ENCODE peak calls at places on chromosomes 3 and 15, in five cellular contexts. Y, U, Z, D and F are unnamed samples. For H3K4me1, the result is how much of the 10 kb centered on the place peaks cover.

GRCh38 chr3:106792716-106793115 is 584.5 kb upstream of the CCDC54 start:
- DNase-seq in Y (no peak), U (no peak), Z (no peak), D (no peak), F (no peak)

GRCh38 chr15:61051570-61052031 is 177.5 kb downstream of the RORA start:
- DNase-seq in Y (peak), U (peak), Z (no peak), D (peak), F (peak)

GRCh38 chr15:29687204-29687768 is 135.0 kb downstream of the TJP1 start:
- DNase-seq in Y (no peak), U (peak), Z (no peak), D (no peak), F (no peak)

GRCh38 chr3:64166584-64167155 is 58.6 kb downstream of the PRICKLE2 start:
- DNase-seq in Y (peak), U (no peak), Z (no peak), D (no peak), F (no peak)

GRCh38 chr15:80599359-80599758 is 95.8 kb upstream of the ABHD17C start:
- DNase-seq in Y (no peak), U (no peak), Z (no peak), D (no peak), F (no peak)

GRCh38 chr3:150296966-150297365 is 111.1 kb upstream of the TSC22D2 start:
- DNase-seq in Y (peak), U (no peak), Z (no peak), D (no peak), F (no peak)

GRCh38 chr3:113174806-113175490 is 36.4 kb upstream of the BOC start:
- DNase-seq in Y (no peak), U (no peak), Z (no peak), D (no peak), F (no peak)

GRCh38 chr3:4766716-4767499 is 212.3 kb upstream of the BHLHE40 start:
- DNase-seq in Y (no peak), U (no peak), Z (no peak), D (no peak), F (no peak)

GRCh38 chr3:184697845-184698244 is 14.0 kb downstream of the MAGEF1 start:
- DNase-seq in Y (no peak), U (no peak), Z (no peak), D (no peak), F (no peak)

GRCh38 chr3:172194702-172195392 is 155.5 kb downstream of the FNDC3B start:
- DNase-seq in Y (peak), U (no peak), Z (no peak), D (no peak), F (no peak)

GRCh38 chr3:126100688-126101301 is 16.9 kb upstream of the SLC41A3 start:
- DNase-seq in Y (no peak), U (no peak), Z (no peak), D (peak), F (peak)

GRCh38 chr15:50607129-50607528 is 60.7 kb upstream of the USP50 start:
- DNase-seq in Y (no peak), U (no peak), Z (no peak), D (no peak), F (no peak)

GRCh38 chr3:131350506-131350905 is 31.1 kb upstream of the NUDT16 start:
- DNase-seq in Y (no peak), U (no peak), Z (no peak), D (no peak), F (no peak)

GRCh38 chr3:170741756-170742530 is 128.1 kb downstream of the RPL22L1 start:
- DNase-seq in Y (no peak), U (no peak), Z (no peak), D (no peak), F (no peak)

GRCh38 chr15:90106522-90107117 is 4.4 kb upstream of the IDH2 start:
- DNase-seq in Y (no peak), U (peak), Z (no peak), D (peak), F (no peak)

GRCh38 chr15:44719293-44719999 is 8.1 kb downstream of the B2M start:
- DNase-seq in Y (peak), U (no peak), Z (peak), D (no peak), F (no peak)

DNA sequence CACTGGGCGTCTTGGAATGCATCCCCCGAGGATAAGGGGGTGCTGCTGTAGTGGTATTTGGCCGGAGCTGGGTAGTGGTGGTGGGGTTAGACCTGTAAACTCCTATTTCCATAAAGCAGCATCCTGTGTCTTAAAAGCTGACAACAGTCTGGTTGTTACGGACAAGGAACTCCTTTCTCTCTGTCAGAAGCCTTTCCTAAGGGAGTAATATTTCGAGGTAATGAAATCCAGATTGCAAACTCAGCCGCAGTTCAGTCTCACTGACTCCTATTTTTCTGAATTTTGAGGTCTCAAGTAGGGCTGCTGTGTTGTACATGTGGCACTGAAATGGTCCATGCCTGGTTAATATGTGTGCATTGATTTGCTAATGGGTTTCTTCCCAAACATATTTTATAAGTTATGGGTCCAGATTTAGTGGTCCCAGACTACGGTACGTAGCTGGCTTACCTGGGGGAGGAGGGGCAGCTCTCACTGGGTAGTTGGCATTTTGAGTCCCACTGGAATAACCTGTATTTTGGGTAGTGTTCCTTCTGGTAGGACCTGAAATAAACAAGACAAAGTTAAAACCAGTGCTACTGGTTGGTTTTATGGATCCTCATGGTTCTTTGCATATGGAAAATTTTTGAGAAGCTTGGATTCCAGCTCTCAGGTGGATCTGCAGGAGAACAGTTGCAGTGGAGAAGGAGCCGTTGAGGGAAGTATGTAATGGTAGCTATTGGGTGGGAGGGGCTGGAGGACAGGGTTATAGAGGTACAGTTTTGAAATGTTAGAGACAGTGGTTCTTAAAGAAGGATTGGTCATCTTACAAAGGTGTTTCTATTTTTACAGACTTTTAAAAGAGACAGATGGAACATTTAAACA is 48.6 kb upstream of the LDHAL6B start:
- DNase-seq in Y (no peak), U (no peak), Z (no peak), D (no peak), F (no peak)
- H3K27ac ChIP-seq in Y (no peak), U (no peak), Z (no peak), D (no peak), F (no peak)

GRCh38 chr3:162170581-162170980 is 674.0 kb downstream of the OTOL1 start:
- DNase-seq in Y (no peak), U (no peak), Z (no peak), D (no peak), F (no peak)
- H3K4me3 ChIP-seq in Y (no peak), U (no peak), Z (no peak), D (no peak), F (no peak)

DNA sequence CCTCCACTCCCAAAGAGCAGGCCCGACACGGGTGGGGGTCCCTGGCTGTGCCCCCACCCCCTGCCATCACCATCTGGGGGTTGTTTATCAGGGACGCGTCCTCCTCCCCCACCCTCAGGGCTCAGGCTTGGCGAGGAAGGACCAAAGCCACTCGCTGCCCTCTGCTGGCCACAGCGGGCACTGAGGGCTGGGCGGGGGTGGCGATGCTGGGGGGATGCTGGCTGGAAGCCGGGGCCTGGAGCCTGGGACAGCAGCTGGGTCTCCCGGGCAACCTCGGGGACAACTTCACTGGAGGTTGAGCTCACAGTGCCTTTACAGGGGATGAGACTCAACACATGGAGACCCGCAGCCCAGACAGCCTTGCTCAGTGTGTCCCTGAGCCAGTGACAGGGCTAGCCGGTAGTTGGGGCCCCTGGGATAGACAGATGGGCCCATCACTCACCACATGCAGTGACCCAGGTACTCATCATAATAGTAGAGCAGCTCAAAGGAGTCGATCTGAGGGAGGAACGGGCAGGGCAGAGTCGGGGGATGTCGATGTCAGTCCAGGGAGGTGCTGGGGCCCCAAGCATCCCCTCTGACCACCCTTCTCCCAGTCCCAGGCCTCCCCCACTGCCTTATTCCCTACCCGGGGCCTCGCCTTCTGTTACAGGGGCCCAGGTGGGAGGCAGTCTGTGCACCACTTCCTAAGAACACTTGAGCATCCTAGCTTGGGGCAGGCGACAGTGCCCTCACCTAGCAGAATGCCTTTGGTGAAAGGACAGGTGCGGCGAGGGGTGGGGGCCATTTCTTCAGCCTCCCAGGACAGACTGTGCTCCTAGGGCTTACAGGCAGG is 5.9 kb upstream of the CALML4 start:
- DNase-seq in Y (peak), U (peak), Z (peak), D (peak), F (peak)
- H3K4me1 ChIP-seq in Y (under half), U (under half), Z (under half), D (under half), F (under half)

DNA sequence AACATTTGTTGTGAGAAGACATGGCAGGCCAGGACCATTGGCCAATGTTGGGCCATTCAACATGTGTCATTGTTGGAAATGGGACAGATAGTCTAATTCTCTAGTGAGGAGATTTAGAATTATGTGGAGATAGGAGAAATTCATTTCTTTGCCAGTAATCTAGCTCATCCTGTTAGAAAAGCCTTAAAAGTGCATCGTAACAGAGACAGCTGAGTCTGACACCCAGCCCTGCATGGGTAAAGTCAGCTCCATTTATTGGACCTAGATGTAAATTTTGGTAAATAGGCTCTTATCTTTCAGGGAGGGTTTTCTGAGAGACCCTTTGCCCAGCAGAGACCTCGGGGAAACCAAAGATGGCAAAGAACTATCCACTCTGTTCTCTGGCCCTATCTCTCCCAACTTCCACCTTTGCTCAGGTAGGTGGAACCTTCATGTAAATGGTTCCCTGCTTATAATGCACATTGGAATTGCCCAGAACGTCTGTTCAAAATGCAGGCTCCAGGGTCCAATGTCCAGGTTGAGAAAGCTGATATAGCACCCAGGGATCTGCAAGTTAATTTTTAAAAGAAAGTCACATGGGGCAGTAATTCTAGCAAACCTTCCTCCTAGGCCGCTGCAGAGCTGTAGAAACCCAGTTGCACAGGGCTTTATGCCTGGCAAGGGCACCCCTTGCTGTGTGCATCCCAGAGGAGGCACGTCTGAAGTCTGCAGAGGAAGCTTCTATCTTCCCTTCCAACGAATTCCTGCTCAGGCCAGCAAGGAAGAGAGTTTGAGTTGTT is 365.9 kb upstream of the PROK2 start:
- DNase-seq in Y (no peak), U (peak), Z (no peak), D (no peak), F (no peak)
- H3K27ac ChIP-seq in Y (no peak), U (peak), Z (no peak), D (no peak), F (no peak)

DNA sequence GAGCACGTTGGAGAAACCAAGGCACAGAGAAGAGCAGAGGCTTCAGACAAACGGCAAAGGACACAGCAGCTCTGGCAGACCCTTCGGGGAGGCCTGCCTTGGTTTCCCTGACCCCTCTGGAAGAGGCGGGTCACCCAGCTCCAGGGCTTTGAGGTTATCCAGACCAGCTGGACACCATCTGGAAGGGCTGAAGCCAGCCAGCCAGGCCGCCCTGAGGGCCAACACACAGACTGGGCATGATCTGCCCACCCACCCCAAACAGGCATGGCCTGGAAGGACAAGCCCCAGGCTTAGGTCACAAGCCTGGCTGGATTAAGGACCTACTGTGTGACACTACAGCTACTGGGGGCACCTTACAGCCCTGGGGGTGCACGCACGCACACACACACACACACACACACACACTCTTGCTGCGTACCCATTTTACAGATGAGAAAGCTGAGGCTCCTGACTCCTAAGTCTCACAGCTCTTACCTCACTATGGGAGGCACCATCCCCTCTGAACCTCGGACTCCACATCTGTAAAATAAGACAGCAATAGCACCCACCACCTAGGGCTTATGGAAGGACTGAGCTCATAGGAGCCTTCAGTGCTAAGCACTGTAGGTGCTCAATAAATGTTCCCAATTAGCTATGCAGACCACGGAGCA is 10.8 kb downstream of the PLXND1 start:
- DNase-seq in Y (no peak), U (no peak), Z (no peak), D (no peak), F (peak)
- H3K4me3 ChIP-seq in Y (no peak), U (no peak), Z (no peak), D (no peak), F (no peak)

GRCh38 chr3:98745718-98746117 is 17.4 kb upstream of the ST3GAL6 start:
- DNase-seq in Y (no peak), U (no peak), Z (no peak), D (no peak), F (no peak)

GRCh38 chr3:98746882-98747281 is 16.3 kb upstream of the ST3GAL6 start:
- DNase-seq in Y (no peak), U (no peak), Z (no peak), D (no peak), F (no peak)

GRCh38 chr3:98744283-98744682 is 18.9 kb upstream of the ST3GAL6 start:
- DNase-seq in Y (no peak), U (no peak), Z (no peak), D (no peak), F (no peak)

GRCh38 chr3:98743071-98743470 is 20.1 kb upstream of the ST3GAL6 start:
- DNase-seq in Y (no peak), U (no peak), Z (no peak), D (no peak), F (no peak)

DNA sequence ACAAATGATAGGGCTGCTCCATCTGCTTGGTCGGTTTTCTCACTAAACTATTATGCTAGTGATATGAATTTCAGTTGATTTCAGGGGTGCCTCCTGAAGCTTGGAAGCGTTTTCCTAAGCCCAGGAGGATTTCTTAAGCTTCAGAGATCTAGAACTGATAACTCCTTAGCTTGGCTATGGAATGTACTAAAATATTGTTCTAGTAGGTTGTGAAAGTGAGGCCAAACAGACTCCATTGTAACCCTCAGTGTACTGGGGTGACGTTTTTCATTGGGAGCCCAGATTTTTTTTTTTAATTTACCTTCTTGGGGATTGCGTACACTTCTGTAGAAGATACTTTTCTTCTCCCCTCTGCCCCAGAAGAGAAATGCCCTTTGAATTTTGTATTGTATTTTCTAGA is 17.0 kb upstream of the ST3GAL6 start:
- DNase-seq in Y (no peak), U (no peak), Z (no peak), D (no peak), F (no peak)
- H3K4me1 ChIP-seq in Y (under half), U (under half), Z (under half), D (under half), F (under half)

DNA sequence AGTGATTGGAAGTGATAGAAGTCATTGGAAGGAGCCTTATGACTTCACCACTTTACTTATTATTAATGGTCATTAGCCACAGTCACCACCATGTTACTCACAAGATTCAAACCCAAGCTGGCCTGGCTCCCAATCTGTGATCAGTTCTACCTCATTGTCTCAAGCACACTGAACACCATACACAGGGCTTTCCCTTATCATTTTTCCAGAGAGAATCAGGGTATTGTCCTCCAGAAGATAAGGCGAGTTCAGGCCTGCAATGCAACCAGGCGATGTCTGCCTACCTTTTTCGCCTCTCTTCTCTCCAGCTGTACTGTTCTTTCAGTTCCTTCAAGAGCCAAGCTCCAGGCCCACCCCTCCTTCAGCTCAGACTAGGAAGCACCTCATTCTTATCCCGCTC is 24.9 kb downstream of the EMC7 start:
- DNase-seq in Y (no peak), U (no peak), Z (no peak), D (no peak), F (no peak)
- H3K27ac ChIP-seq in Y (no peak), U (no peak), Z (no peak), D (no peak), F (no peak)

GRCh38 chr15:67505675-67506572 is 15.0 kb upstream of the C15orf61 start:
- DNase-seq in Y (no peak), U (no peak), Z (no peak), D (no peak), F (no peak)

GRCh38 chr15:67509918-67510317 is 11.0 kb upstream of the C15orf61 start:
- DNase-seq in Y (no peak), U (no peak), Z (no peak), D (no peak), F (no peak)

GRCh38 chr15:67508367-67508766 is 12.6 kb upstream of the C15orf61 start:
- DNase-seq in Y (no peak), U (no peak), Z (no peak), D (no peak), F (no peak)

GRCh38 chr15:67504796-67505195 is 16.1 kb upstream of the C15orf61 start:
- DNase-seq in Y (no peak), U (no peak), Z (no peak), D (no peak), F (no peak)

GRCh38 chr15:67506775-67507747 is 13.9 kb upstream of the C15orf61 start:
- DNase-seq in Y (no peak), U (no peak), Z (no peak), D (no peak), F (no peak)
- H3K4me3 ChIP-seq in Y (no peak), U (no peak), Z (no peak), D (no peak), F (no peak)

DNA sequence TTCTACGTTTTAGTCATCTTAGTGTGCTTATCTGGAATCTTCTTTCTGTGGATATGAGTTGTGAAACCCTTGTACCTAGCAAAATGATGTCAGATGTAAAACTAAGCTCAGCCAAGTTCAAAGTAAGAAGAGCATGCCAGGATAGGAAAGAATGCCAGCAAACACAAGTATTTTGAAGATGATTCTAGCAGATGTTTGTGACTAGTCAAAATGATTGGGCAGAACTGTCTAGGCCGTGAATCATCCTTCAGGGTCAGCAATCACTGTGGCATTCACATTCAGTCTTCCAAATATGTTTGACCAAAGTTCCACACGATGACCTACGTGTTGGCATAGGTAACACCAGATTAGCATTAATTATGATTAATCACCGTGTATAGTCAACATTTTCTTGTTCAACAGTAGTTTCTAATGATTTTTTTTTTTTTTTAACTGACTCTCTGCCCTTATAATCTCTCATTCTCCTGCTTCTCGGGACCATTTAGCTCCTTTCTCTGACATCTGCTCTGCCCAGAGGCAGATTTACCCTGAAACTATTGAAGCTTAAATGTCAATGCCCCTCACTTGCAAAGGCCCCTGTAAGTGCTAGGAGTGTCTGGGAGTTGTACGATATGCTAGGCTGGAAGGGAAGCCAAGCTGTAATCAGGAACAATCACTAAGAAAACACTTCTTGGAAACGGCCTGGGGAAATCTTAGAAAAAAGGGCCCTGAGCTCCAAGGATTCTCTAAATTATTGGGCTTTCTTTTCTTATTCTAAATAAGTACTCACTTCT is 5.7 kb upstream of the PLOD2 start:
- DNase-seq in Y (no peak), U (peak), Z (no peak), D (peak), F (no peak)
- H3K4me1 ChIP-seq in Y (under half), U (under half), Z (under half), D (half or more), F (under half)